ENCODE peak calls at places on chromosomes 3 and 15, in six cellular contexts. D, H, M, U, B and O are unnamed samples.

GRCh38 chr3:195172285-195172684 is 98.7 kb downstream of the XXYLT1 start:
- DNase-seq in B (no peak), U (no peak), D (no peak), H (no peak), M (no peak), O (peak)

GRCh38 chr3:50665603-50666115 is 9.1 kb upstream of the DOCK3 start:
- DNase-seq in H (no peak), U (no peak), B (no peak), M (no peak), D (peak), O (no peak)

GRCh38 chr3:39056151-39056550 is 4.3 kb downstream of the WDR48 start:
- DNase-seq in D (no peak), U (no peak), H (no peak), M (no peak), B (no peak), O (no peak)

GRCh38 chr15:51085764-51086163 is 8.9 kb downstream of the TNFAIP8L3 start:
- DNase-seq in H (no peak), U (peak), D (no peak), M (no peak), B (no peak), O (peak)

GRCh38 chr15:71387825-71388224 is 272.6 kb downstream of the THSD4 start:
- DNase-seq in B (no peak), H (no peak), D (no peak), U (no peak), M (no peak), O (no peak)

GRCh38 chr15:39497016-39497758 is 83.7 kb upstream of the THBS1 start:
- DNase-seq in B (no peak), H (no peak), D (no peak), U (no peak), M (no peak), O (no peak)

GRCh38 chr3:73656241-73656890 is 31.6 kb upstream of the PDZRN3 start:
- DNase-seq in U (no peak), H (no peak), B (no peak), M (peak), D (no peak), O (peak)

GRCh38 chr3:22704571-22705354 is 498.4 kb upstream of the UBE2E2 start:
- DNase-seq in M (no peak), U (no peak), B (no peak), D (no peak), H (no peak), O (no peak)

GRCh38 chr15:65828566-65828965 is 36.5 kb upstream of the DENND4A start:
- DNase-seq in B (no peak), U (no peak), H (no peak), M (no peak), D (no peak), O (no peak)

GRCh38 chr3:46668116-46668515 is 25.4 kb downstream of the ALS2CL start:
- DNase-seq in M (no peak), B (no peak), H (no peak), U (no peak), D (peak), O (no peak)

GRCh38 chr3:123807820-123808219 is 76.3 kb downstream of the MYLK start:
- DNase-seq in U (peak), B (no peak), H (no peak), M (no peak), D (no peak), O (no peak)

GRCh38 chr3:113166719-113167492 is 44.5 kb upstream of the BOC start:
- DNase-seq in M (peak), U (peak), D (no peak), B (no peak), H (no peak), O (peak)

GRCh38 chr3:178198329-178198728 is 337.9 kb upstream of the KCNMB2 start:
- DNase-seq in U (peak), B (no peak), H (no peak), M (peak), D (no peak), O (peak)

GRCh38 chr15:63436872-63437375 is 55.3 kb upstream of the CA12 start:
- DNase-seq in D (peak), U (peak), B (peak), H (peak), M (peak), O (peak)

GRCh38 chr3:56932858-56933257 is 127.6 kb upstream of the SPATA12 start:
- DNase-seq in H (no peak), U (no peak), M (no peak), B (no peak), D (no peak), O (peak)

GRCh38 chr3:105869982-105870381 is 1.2 kb upstream of the CBLB start:
- DNase-seq in D (no peak), H (no peak), U (no peak), B (no peak), M (no peak), O (no peak)

GRCh38 chr3:127445581-127446368 is 144.8 kb downstream of the TPRA1 start:
- DNase-seq in B (no peak), M (no peak), H (no peak), D (no peak), U (no peak), O (no peak)

GRCh38 chr3:9076985-9077384 is 113.7 kb upstream of the RAD18 start:
- DNase-seq in D (no peak), H (no peak), B (no peak), U (no peak), M (no peak), O (no peak)

GRCh38 chr3:25493786-25494185 is 65.7 kb downstream of the RARB start:
- DNase-seq in D (no peak), B (no peak), M (peak), U (peak), H (no peak), O (peak)

GRCh38 chr3:72224804-72225509 is 440.0 kb upstream of the PROK2 start:
- DNase-seq in H (no peak), D (no peak), M (no peak), B (no peak), U (no peak), O (no peak)

GRCh38 chr15:34280193-34280592 is 55.4 kb downstream of the EMC4 start:
- DNase-seq in H (no peak), U (no peak), M (no peak), B (no peak), D (no peak), O (no peak)

GRCh38 chr3:161337311-161337710 is 34.0 kb downstream of the SPTSSB start:
- DNase-seq in H (no peak), M (no peak), D (no peak), B (no peak), U (no peak), O (no peak)

GRCh38 chr3:194736896-194737600 is 51.4 kb downstream of the FAM43A start:
- DNase-seq in M (no peak), B (no peak), D (no peak), U (no peak), H (no peak), O (no peak)

GRCh38 chr3:123706871-123707270 is 122.0 kb upstream of the HACD2 start:
- DNase-seq in U (no peak), M (no peak), H (no peak), B (no peak), D (no peak), O (peak)

GRCh38 chr3:2615080-2615479 is 495.1 kb downstream of the IL5RA start:
- DNase-seq in M (no peak), H (no peak), B (no peak), U (no peak), D (no peak), O (no peak)

GRCh38 chr15:101439920-101440319 is 49.6 kb downstream of the PCSK6 start:
- DNase-seq in B (no peak), H (no peak), M (peak), D (no peak), U (peak), O (peak)

GRCh38 chr3:183500981-183501704 is 54.4 kb downstream of the KLHL6 start:
- DNase-seq in M (no peak), D (peak), H (no peak), U (no peak), B (no peak), O (no peak)

GRCh38 chr3:46350262-46350565 is 3.7 kb upstream of the CCR2 start:
- DNase-seq in U (no peak), D (no peak), M (no peak), B (no peak), H (no peak), O (no peak)

GRCh38 chr3:87733671-87734367 is 325.0 kb downstream of the CGGBP1 start:
- DNase-seq in U (no peak), M (no peak), D (no peak), B (no peak), H (no peak), O (no peak)

GRCh38 chr3:44464509-44464908 is 13.0 kb downstream of the ZNF445 start:
- DNase-seq in H (no peak), D (no peak), M (no peak), B (no peak), U (no peak), O (no peak)

GRCh38 chr3:176296066-176296597 is 901.1 kb downstream of the TBL1XR1 start:
- DNase-seq in U (no peak), B (no peak), D (no peak), M (peak), H (no peak), O (no peak)

GRCh38 chr15:79883579-79884203 is 13.1 kb downstream of the MTHFS start:
- DNase-seq in M (no peak), D (no peak), H (no peak), U (no peak), B (no peak), O (no peak)

GRCh38 chr3:13594146-13594545 is 45.2 kb downstream of the FBLN2 start:
- DNase-seq in B (no peak), M (no peak), U (no peak), H (no peak), D (no peak), O (no peak)

GRCh38 chr3:98013428-98014349 is 21.4 kb downstream of the GABRR3 start:
- DNase-seq in H (no peak), B (no peak), U (peak), D (no peak), M (no peak), O (peak)

GRCh38 chr3:111040959-111041358 is 30.7 kb upstream of the NECTIN3 start:
- DNase-seq in M (no peak), B (no peak), H (no peak), D (no peak), U (no peak), O (no peak)

GRCh38 chr3:127133971-127134370 is 59.0 kb upstream of the PRR23E start:
- DNase-seq in D (peak), U (no peak), M (no peak), H (no peak), B (no peak), O (no peak)